ENCODE peak calls at places on chromosomes 11 and 22, in eight cellular contexts. X is mammary epithelial cell, L is neuronal stem cell, P is small intestine, V is PC-3, O is stomach, Q is adrenal gland, N is GM23338. I is an unnamed sample. For H3K4me1 and H3K27me3, the result is how much of the 10 kb centered on the place peaks cover.

GRCh38 chr11:69908511-69909220 is 89.5 kb upstream of the FGF3 start:
- DNase-seq in X (no peak), L (no peak), P (no peak), V (no peak), O (no peak), Q (no peak), N (no peak), I (no peak)

GRCh38 chr22:23889620-23890019 is 4.6 kb upstream of the MIF start:
- DNase-seq in X (no peak), L (no peak), P (no peak), V (no peak), O (peak), Q (no peak), N (no peak), I (no peak)

GRCh38 chr11:115959098-115959497 is 454.9 kb upstream of the CADM1 start:
- DNase-seq in X (no peak), L (no peak), P (no peak), V (no peak), O (no peak), Q (no peak), N (no peak), I (no peak)

GRCh38 chr11:94796863-94797262 is 28.7 kb downstream of the AMOTL1 start:
- DNase-seq in X (no peak), L (no peak), P (no peak), V (peak), O (no peak), Q (no peak), N (no peak), I (no peak)

GRCh38 chr11:57203359-57203758 is 21.6 kb downstream of the LRRC55 start:
- DNase-seq in X (no peak), L (no peak), P (peak), V (no peak), O (peak), Q (peak), N (peak), I (peak)

GRCh38 chr11:125685228-125685627 is 4.6 kb upstream of the ACRV1 start:
- DNase-seq in X (no peak), L (no peak), P (peak), V (no peak), O (no peak), Q (no peak), N (peak), I (no peak)

GRCh38 chr22:38051261-38051660 is 5.9 kb upstream of the PICK1 start:
- DNase-seq in X (no peak), L (no peak), P (no peak), V (no peak), O (no peak), Q (no peak), N (no peak), I (no peak)

GRCh38 chr22:45242778-45243191 is 2.1 kb upstream of the KIAA0930 start:
- DNase-seq in X (no peak), L (no peak), P (no peak), V (peak), O (peak), Q (no peak), N (peak), I (no peak)

GRCh38 chr11:118536726-118537125 is 5.7 kb downstream of the TMEM25 start:
- DNase-seq in X (peak), L (no peak), P (peak), V (no peak), O (no peak), Q (peak), N (no peak), I (no peak)

GRCh38 chr11:72380132-72380503 is 54.2 kb downstream of the CLPB start:
- DNase-seq in X (no peak), L (no peak), P (no peak), V (no peak), O (no peak), Q (no peak), N (no peak), I (no peak)

GRCh38 chr11:83044958-83045712 is 26.6 kb downstream of the RAB30 start:
- DNase-seq in X (peak), L (no peak), P (no peak), V (peak), O (no peak), Q (no peak), N (peak), I (no peak)

GRCh38 chr11:114195981-114196731 is 100.0 kb upstream of the NNMT start:
- DNase-seq in X (peak), L (no peak), P (no peak), V (peak), O (peak), Q (no peak), N (no peak), I (no peak)

GRCh38 chr11:64876835-64877341 is 1.5 kb downstream of the EHD1 start:
- DNase-seq in X (peak), L (no peak), P (peak), V (peak), O (peak), Q (peak), N (no peak), I (no peak)

GRCh38 chr22:47371263-47372090 is 609.0 kb downstream of the TBC1D22A start:
- DNase-seq in X (no peak), L (no peak), P (no peak), V (no peak), O (peak), Q (peak), N (no peak), I (peak)

GRCh38 chr11:111069076-111069475 is 176.4 kb upstream of the POU2AF2 start:
- DNase-seq in X (peak), L (no peak), P (no peak), V (peak), O (no peak), Q (no peak), N (peak), I (no peak)

GRCh38 chr11:126878892-126879291 is 121.7 kb downstream of the KIRREL3 start:
- DNase-seq in X (no peak), L (no peak), P (no peak), V (no peak), O (no peak), Q (no peak), N (no peak), I (no peak)

GRCh38 chr22:42343136-42343484 is 72.7 kb upstream of the TCF20 start:
- DNase-seq in X (no peak), L (no peak), P (no peak), V (no peak), O (no peak), Q (no peak), N (peak), I (no peak)

GRCh38 chr11:127492025-127492424 is 491.5 kb upstream of the KIRREL3 start:
- DNase-seq in X (no peak), L (no peak), P (no peak), V (no peak), O (no peak), Q (no peak), N (no peak), I (no peak)

GRCh38 chr11:11407065-11407737 is 54.2 kb upstream of the CSNK2A3 start:
- DNase-seq in X (no peak), L (no peak), P (no peak), V (no peak), O (no peak), Q (peak), N (no peak), I (peak)

GRCh38 chr11:27722117-27722844 is 22.0 kb upstream of the BDNF start:
- DNase-seq in X (peak), L (peak), P (no peak), V (no peak), O (no peak), Q (no peak), N (peak), I (no peak)

GRCh38 chr11:117900144-117900651 is 23.7 kb upstream of the FXYD6 start:
- DNase-seq in X (no peak), L (no peak), P (no peak), V (no peak), O (no peak), Q (no peak), N (no peak), I (peak)

GRCh38 chr11:27183672-27184457 is 143.2 kb downstream of the BBOX1 start:
- DNase-seq in X (peak), L (peak), P (peak), V (peak), O (peak), Q (peak), N (peak), I (peak)

GRCh38 chr11:22711212-22711770 is 44.9 kb downstream of the GAS2 start:
- DNase-seq in X (peak), L (no peak), P (peak), V (no peak), O (no peak), Q (peak), N (no peak), I (no peak)

GRCh38 chr22:20083891-20084546 is 4.0 kb downstream of the DGCR8 start:
- DNase-seq in X (no peak), L (no peak), P (no peak), V (no peak), O (no peak), Q (no peak), N (no peak), I (no peak)

GRCh38 chr11:31645747-31646146 is 136.2 kb downstream of the ELP4 start:
- DNase-seq in X (peak), L (no peak), P (peak), V (peak), O (no peak), Q (no peak), N (no peak), I (no peak)

GRCh38 chr11:2889399-2890273 is 4.1 kb upstream of the CDKN1C start:
- DNase-seq in X (no peak), L (no peak), P (no peak), V (no peak), O (no peak), Q (no peak), N (no peak), I (no peak)

GRCh38 chr22:37843746-37844089 is 416 bp downstream of the ANKRD54 start:
- DNase-seq in X (no peak), L (no peak), P (peak), V (peak), O (no peak), Q (no peak), N (peak), I (peak)

GRCh38 chr11:20337526-20338154 is 25.9 kb upstream of the HTATIP2 start:
- DNase-seq in X (peak), L (peak), P (no peak), V (peak), O (no peak), Q (no peak), N (peak), I (no peak)

GRCh38 chr22:40709752-40710413 is 30.6 kb downstream of the MCHR1 start:
- DNase-seq in X (no peak), L (no peak), P (no peak), V (no peak), O (no peak), Q (peak), N (peak), I (peak)

GRCh38 chr11:69840371-69841169 is 21.4 kb upstream of the FGF3 start:
- DNase-seq in X (peak), L (no peak), P (no peak), V (peak), O (no peak), Q (no peak), N (no peak), I (no peak)

GRCh38 chr11:112321521-112322172 is 61.0 kb upstream of the PLET1 start:
- DNase-seq in X (peak), L (no peak), P (peak), V (peak), O (peak), Q (peak), N (peak), I (no peak)

GRCh38 chr11:86291466-86292262 is 10.4 kb upstream of the HIKESHI start:
- DNase-seq in X (peak), L (peak), P (peak), V (peak), O (peak), Q (peak), N (peak), I (no peak)

GRCh38 chr11:66221012-66221411 is 47.4 kb upstream of the RAB1B start:
- DNase-seq in X (no peak), L (no peak), P (no peak), V (no peak), O (no peak), Q (no peak), N (no peak), I (no peak)

DNA sequence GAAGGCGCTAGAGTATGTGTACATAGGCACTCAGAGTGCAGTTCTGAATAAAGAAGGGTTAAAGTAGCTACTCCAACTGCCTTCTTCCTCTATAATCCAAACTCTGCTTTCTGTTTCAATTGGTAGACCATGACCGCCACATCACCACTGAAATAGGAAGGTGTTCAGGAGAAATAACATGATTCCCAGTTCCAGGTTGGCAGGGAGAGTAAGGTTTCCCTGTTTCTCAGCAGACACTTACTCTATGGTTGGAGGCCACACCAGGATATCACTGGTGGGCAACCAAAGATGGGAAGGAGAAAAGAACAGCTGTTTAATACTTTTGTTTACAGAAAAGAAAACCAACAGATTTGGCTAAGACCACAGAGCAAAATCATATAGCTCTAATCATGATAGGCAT is 37.9 kb downstream of the PAK1 start:
- DNase-seq in X (no peak), L (no peak), P (peak), V (no peak), O (no peak), Q (no peak), N (no peak), I (no peak)
- H3K4me1 ChIP-seq in X (under half), L (under half), P (under half), V (under half), O (under half), Q (under half), N (under half), I (under half)

DNA sequence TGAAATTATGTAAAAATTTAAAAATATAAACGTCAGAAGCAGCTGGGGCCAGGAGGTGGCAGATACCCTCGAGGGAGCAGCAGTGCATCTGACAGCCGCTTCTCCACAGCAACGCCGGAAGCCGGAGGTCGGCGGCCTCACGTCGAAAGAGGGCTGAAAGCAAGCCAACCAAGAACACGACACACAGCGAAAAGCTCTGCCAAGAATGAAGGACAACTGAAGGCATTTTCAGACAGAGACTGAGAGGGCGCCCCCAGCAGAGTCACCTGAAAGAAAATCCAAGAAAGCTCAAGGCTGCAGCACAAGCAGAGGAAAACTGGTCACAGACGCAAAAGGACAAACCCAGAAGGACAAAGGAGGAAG is 34.4 kb upstream of the MOB2 start:
- DNase-seq in X (no peak), L (no peak), P (no peak), V (no peak), O (no peak), Q (peak), N (no peak), I (no peak)
- H3K4me3 ChIP-seq in X (no peak), L (no peak), P (no peak), V (no peak), O (no peak), Q (no peak), N (no peak), I (no peak)

DNA sequence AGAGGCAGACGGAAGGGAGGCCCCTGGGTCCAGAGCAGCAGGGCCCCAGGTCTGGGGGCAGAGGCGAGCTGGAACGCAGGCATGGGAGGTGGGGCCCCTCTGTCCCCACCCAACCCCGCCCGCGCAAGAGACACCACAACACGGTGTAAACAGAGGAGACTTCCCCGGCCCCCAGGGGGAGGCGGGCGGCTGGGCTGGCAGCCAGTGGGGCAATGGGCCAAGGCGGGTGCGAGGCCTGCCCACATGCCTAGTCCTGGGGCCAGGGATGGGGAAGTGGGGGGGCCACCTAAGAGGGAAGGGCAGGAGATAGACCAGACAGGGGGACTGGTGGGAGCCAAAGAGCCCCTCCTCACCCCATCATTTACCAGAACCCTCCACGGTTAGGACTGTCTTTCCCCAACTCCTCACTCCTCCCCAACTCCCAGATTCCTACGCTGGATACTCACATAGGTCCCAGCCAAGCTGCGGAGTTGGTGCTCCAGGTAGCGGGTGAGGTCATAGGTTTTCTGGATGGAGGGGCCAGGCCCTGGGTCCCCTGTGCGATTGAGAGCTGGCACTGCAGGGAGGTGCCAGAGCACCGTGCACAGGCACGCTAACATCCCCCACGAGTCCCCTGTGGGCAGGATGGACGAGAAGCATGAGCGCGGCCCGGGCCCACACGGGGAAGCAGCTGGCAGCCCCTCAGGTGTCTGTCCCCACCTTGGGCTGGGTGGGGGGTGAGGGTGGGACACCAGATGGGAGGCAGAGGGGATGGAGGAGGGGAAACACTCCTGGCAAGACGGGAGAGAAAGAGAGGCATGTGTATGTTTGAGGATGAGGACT is 6.2 kb downstream of the CLCF1 start:
- DNase-seq in X (no peak), L (no peak), P (no peak), V (no peak), O (no peak), Q (no peak), N (no peak), I (no peak)
- H3K27me3 ChIP-seq in X (under half), L (under half), P (under half), V (under half), O (under half), Q (under half), N (under half), I (under half)

GRCh38 chr22:36452473-36453265 is 28.8 kb downstream of the TXN2 start:
- DNase-seq in X (no peak), L (no peak), P (no peak), V (no peak), O (no peak), Q (no peak), N (no peak), I (no peak)

GRCh38 chr22:36453855-36454378 is 27.5 kb downstream of the TXN2 start:
- DNase-seq in X (no peak), L (no peak), P (no peak), V (no peak), O (no peak), Q (no peak), N (no peak), I (no peak)

GRCh38 chr22:36453266-36453607 is 28.2 kb downstream of the TXN2 start:
- DNase-seq in X (no peak), L (no peak), P (peak), V (peak), O (no peak), Q (no peak), N (no peak), I (no peak)

GRCh38 chr22:36447634-36448033 is 33.8 kb downstream of the TXN2 start:
- DNase-seq in X (no peak), L (no peak), P (no peak), V (no peak), O (no peak), Q (no peak), N (no peak), I (no peak)

DNA sequence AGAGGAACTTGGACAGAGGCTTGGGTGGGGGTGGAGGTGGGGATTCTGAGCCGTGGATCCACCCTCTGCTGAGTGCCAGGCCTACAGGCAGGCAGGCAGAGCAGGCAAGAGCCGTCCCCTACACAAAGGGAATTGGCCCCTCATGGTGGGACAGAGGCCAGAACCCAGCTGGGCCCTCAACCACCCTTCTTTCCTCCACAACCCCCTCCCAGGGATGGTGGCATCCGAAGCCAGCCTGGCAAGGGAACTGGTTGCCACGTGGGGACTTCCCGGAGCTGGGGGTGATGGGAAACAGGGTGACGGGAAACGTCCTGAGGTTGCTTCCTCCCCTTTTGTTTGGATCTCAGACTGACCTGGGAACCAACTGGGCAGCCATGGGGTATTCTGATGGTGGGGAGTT is 31.7 kb downstream of the TXN2 start:
- DNase-seq in X (no peak), L (no peak), P (no peak), V (no peak), O (no peak), Q (no peak), N (no peak), I (no peak)
- H3K4me1 ChIP-seq in X (under half), L (under half), P (under half), V (under half), O (under half), Q (under half), N (under half), I (under half)

DNA sequence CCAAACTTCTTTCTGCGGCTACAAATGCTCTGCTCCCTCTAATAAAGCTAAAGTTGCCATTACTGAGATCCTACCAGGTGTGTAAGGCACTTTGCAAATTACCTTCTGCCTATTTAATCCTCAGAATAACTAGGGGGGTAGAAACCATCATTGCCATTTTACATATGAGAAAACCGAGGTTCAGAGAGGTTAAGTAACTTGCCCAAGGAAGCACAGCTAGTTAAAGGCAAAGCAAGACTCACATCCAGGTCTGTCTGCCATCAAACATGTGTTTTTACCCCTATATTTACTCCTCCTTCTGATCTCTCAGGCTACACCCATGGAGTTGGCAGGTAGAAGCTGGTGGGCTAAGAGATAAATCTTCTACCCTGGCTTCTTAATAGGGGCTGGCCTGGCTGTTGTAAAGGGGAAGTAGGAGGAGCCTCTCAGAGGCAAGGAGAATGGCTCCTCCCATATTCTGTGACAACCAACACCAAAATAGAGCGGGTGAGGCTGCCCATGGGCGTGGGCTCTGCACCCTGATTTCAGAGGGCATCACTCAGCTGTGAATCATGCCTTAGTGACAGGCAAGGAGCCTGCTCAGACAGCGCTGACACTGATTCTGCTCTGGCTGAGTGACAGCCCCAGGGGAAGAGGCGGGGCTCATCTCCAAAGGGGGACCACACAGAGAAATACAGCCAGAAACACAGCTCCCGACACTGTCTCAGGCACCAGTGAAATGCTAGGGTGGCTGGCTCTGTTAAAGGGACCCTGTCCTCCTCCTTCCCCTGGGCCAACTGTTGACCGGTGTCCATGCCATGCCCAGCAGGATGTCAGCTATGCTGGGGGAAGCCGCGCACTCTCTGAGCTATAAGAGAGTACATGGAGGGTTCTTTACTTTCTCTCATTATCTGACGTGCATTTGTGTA is 106.8 kb downstream of the ABTB2 start:
- DNase-seq in X (peak), L (no peak), P (peak), V (peak), O (peak), Q (peak), N (peak), I (no peak)
- H3K4me3 ChIP-seq in X (no peak), L (no peak), P (no peak), V (no peak), O (peak), Q (no peak), N (no peak), I (no peak)

GRCh38 chr11:44589301-44589700 is 23.8 kb downstream of the CD82 start:
- DNase-seq in X (no peak), L (no peak), P (no peak), V (no peak), O (no peak), Q (no peak), N (no peak), I (peak)
- H3K27me3 ChIP-seq in X (under half), L (under half), P (under half), V (under half), O (under half), Q (under half), N (under half), I (under half)